ENCODE peak calls at places on chromosomes 16 and 17, in nine cellular contexts. F is naive thymus-derived CD8-positive, alpha-beta T cell; W is GM12865; Y is fibroblast of mammary gland; E is H7; B is PC-9; N is AG08395; K is hippocampal formation; R is naive thymus-derived CD4-positive, alpha-beta T cell. X is an unnamed sample.

GRCh38 chr16:67860589-67861398 is 12.1 kb upstream of the EDC4 start:
- DNase-seq in F (no peak), W (no peak), Y (peak; percentile 85), E (no peak), B (no peak), N (peak; percentile 65), K (no peak), R (no peak), X (no peak)

GRCh38 chr17:15334266-15334665 is 7.1 kb downstream of the TEKT3 start:
- DNase-seq in F (no peak), W (no peak), Y (no peak), E (no peak), B (no peak), N (no peak), K (no peak), R (no peak), X (no peak)

GRCh38 chr16:72722552-72722951 is 325.4 kb downstream of the ZFHX3 start:
- DNase-seq in F (no peak), W (no peak), Y (no peak), E (peak; percentile 52), B (no peak), N (no peak), K (peak; percentile 2), R (no peak), X (no peak)

GRCh38 chr16:12315330-12316138 is 339.0 kb downstream of the SNX29 start:
- DNase-seq in F (no peak), W (no peak), Y (no peak), E (no peak), B (no peak), N (no peak), K (no peak), R (no peak), X (no peak)

GRCh38 chr16:13896543-13897182 is 23.3 kb upstream of the ERCC4 start:
- DNase-seq in F (no peak), W (peak; percentile 24), Y (peak; percentile 8), E (no peak), B (no peak), N (no peak), K (no peak), R (no peak), X (no peak)

GRCh38 chr17:80990921-80991644 is 558 bp upstream of the CHMP6 start:
- DNase-seq in F (no peak), W (no peak), Y (no peak), E (peak; percentile 65), B (no peak), N (no peak), K (no peak), R (no peak), X (no peak)

GRCh38 chr17:33292981-33293867 is at the start of gene ASIC2:
- DNase-seq in F (no peak), W (no peak), Y (peak; percentile 14), E (peak; percentile 88), B (peak; percentile 29), N (no peak), K (no peak), R (no peak), X (no peak)

GRCh38 chr17:72661093-72661944 is 431.2 kb downstream of the SLC39A11 start:
- DNase-seq in F (no peak), W (no peak), Y (no peak), E (peak; percentile 39), B (peak; percentile 90), N (no peak), K (no peak), R (no peak), X (no peak)

GRCh38 chr16:50469744-50470301 is 78.4 kb upstream of the NKD1 start:
- DNase-seq in F (no peak), W (no peak), Y (no peak), E (peak; percentile 55), B (no peak), N (no peak), K (peak; percentile 27), R (no peak), X (peak; percentile 35)

GRCh38 chr16:10594312-10594950 is 14.0 kb upstream of the EMP2 start:
- DNase-seq in F (no peak), W (peak; percentile 38), Y (no peak), E (no peak), B (peak; percentile 93), N (no peak), K (no peak), R (no peak), X (no peak)

GRCh38 chr17:77869665-77870132 is 88.8 kb upstream of the TNRC6C start:
- DNase-seq in F (no peak), W (peak; percentile 83), Y (no peak), E (no peak), B (no peak), N (no peak), K (no peak), R (no peak), X (no peak)

GRCh38 chr17:29884995-29885394 is 45.0 kb downstream of the SSH2 start:
- DNase-seq in F (no peak), W (no peak), Y (no peak), E (no peak), B (no peak), N (no peak), K (no peak), R (no peak), X (no peak)

GRCh38 chr17:49294126-49294525 is 63.5 kb upstream of the PHOSPHO1 start:
- DNase-seq in F (no peak), W (no peak), Y (no peak), E (no peak), B (no peak), N (no peak), K (no peak), R (no peak), X (no peak)

GRCh38 chr16:80804061-80804450 is 342 bp downstream of the CDYL2 start:
- DNase-seq in F (no peak), W (peak; percentile 82), Y (peak; percentile 31), E (peak; percentile 75), B (no peak), N (peak; percentile 52), K (peak; percentile 8), R (peak; percentile 58), X (no peak)

GRCh38 chr16:21987498-21987897 is 13.4 kb downstream of the PDZD9 start:
- DNase-seq in F (no peak), W (no peak), Y (no peak), E (no peak), B (no peak), N (no peak), K (no peak), R (no peak), X (no peak)

GRCh38 chr16:83887088-83887487 is 11.8 kb upstream of the MLYCD start:
- DNase-seq in F (no peak), W (no peak), Y (peak; percentile 27), E (no peak), B (no peak), N (peak; percentile 37), K (peak; percentile 42), R (no peak), X (peak; percentile 14)

GRCh38 chr16:71515026-71515425 is 11.2 kb upstream of the CHST4 start:
- DNase-seq in F (no peak), W (no peak), Y (no peak), E (peak; percentile 69), B (peak; percentile 41), N (no peak), K (no peak), R (no peak), X (no peak)

GRCh38 chr17:82653651-82654528 is 5.6 kb upstream of the WDR45B start:
- DNase-seq in F (no peak), W (no peak), Y (no peak), E (no peak), B (no peak), N (no peak), K (no peak), R (no peak), X (no peak)

GRCh38 chr17:77591231-77591785 is 367.2 kb upstream of the TNRC6C start:
- DNase-seq in F (no peak), W (no peak), Y (no peak), E (no peak), B (no peak), N (no peak), K (no peak), R (no peak), X (no peak)

GRCh38 chr17:50660042-50660886 is 25.6 kb downstream of the ABCC3 start:
- DNase-seq in F (no peak), W (no peak), Y (peak; percentile 34), E (no peak), B (peak; percentile 81), N (peak; percentile 35), K (no peak), R (no peak), X (no peak)

GRCh38 chr17:60422162-60422665 is at the start of gene CHCT1:
- DNase-seq in F (no peak), W (no peak), Y (no peak), E (peak; percentile 64), B (no peak), N (no peak), K (no peak), R (no peak), X (no peak)

GRCh38 chr16:86095906-86096485 is 197.0 kb downstream of the IRF8 start:
- DNase-seq in F (no peak), W (no peak), Y (no peak), E (no peak), B (no peak), N (no peak), K (no peak), R (no peak), X (no peak)

GRCh38 chr16:83653785-83654184 is 154.0 kb upstream of the HSBP1 start:
- DNase-seq in F (no peak), W (no peak), Y (peak; percentile 3), E (no peak), B (no peak), N (peak; percentile 33), K (no peak), R (no peak), X (no peak)

GRCh38 chr17:69154267-69154666 is 12.6 kb upstream of the ABCA6 start:
- DNase-seq in F (no peak), W (no peak), Y (no peak), E (no peak), B (no peak), N (no peak), K (no peak), R (no peak), X (no peak)

GRCh38 chr17:60535382-60536279 is 9.6 kb upstream of the APPBP2 start:
- DNase-seq in F (no peak), W (no peak), Y (peak; percentile 86), E (no peak), B (no peak), N (peak; percentile 50), K (no peak), R (no peak), X (no peak)

GRCh38 chr17:40707720-40708119 is 4.2 kb upstream of the KRT24 start:
- DNase-seq in F (no peak), W (no peak), Y (peak; percentile 50), E (no peak), B (peak; percentile 57), N (no peak), K (no peak), R (no peak), X (no peak)

GRCh38 chr17:68514809-68515208 is 2.6 kb downstream of the PRKAR1A start:
- DNase-seq in F (no peak), W (no peak), Y (peak; percentile 98), E (no peak), B (no peak), N (no peak), K (no peak), R (peak; percentile 12), X (no peak)

GRCh38 chr17:6494239-6494941 is 50.1 kb downstream of the PIMREG start:
- DNase-seq in F (no peak), W (no peak), Y (no peak), E (no peak), B (peak; percentile 85), N (no peak), K (no peak), R (no peak), X (no peak)

GRCh38 chr16:79887541-79888540 is 287.3 kb upstream of the MAF start:
- DNase-seq in F (no peak), W (no peak), Y (no peak), E (no peak), B (no peak), N (no peak), K (no peak), R (no peak), X (no peak)

GRCh38 chr16:53549970-53550406 is 47.0 kb upstream of the AKTIP start:
- DNase-seq in F (peak; percentile 24), W (peak; percentile 72), Y (peak; percentile 89), E (peak; percentile 78), B (peak; percentile 41), N (peak; percentile 92), K (peak; percentile 46), R (peak; percentile 51), X (no peak)

GRCh38 chr17:47844814-47845453 is 3.9 kb upstream of the SCRN2 start:
- DNase-seq in F (no peak), W (no peak), Y (peak; percentile 25), E (peak; percentile 68), B (no peak), N (peak; percentile 50), K (no peak), R (no peak), X (no peak)